ENCODE peak calls at places on chromosomes 6 and 20, in seven cellular contexts. N is heart left ventricle, E is fibroblast of pulmonary artery, W is neuronal stem cell, F is thyroid gland, K is left lung, O is GOT3. S is an unnamed sample.

GRCh38 chr6:142568857-142569597 is 267.2 kb downstream of the ADGRG6 start:
- DNase-seq in N (no peak), E (peak; percentile 46), W (no peak), F (no peak), K (no peak), O (no peak), S (peak; percentile 39)

GRCh38 chr20:46963758-46964181 is 69.1 kb downstream of the EYA2 start:
- DNase-seq in N (no peak), E (no peak), W (no peak), F (peak; percentile 75), K (no peak), O (no peak), S (no peak)

GRCh38 chr20:32163951-32164350 is 43.6 kb downstream of the PLAGL2 start:
- DNase-seq in N (no peak), E (no peak), W (no peak), F (no peak), K (no peak), O (no peak), S (no peak)

GRCh38 chr6:52407467-52407866 is 12.7 kb upstream of the EFHC1 start:
- DNase-seq in N (no peak), E (peak; percentile 73), W (peak; percentile 36), F (no peak), K (no peak), O (no peak), S (peak; percentile 45)

GRCh38 chr6:169936355-169936975 is 185.0 kb downstream of the ERMARD start:
- DNase-seq in N (no peak), E (no peak), W (no peak), F (no peak), K (no peak), O (no peak), S (no peak)

GRCh38 chr6:52681416-52681815 is 10.5 kb downstream of the TMEM14A start:
- DNase-seq in N (no peak), E (no peak), W (no peak), F (no peak), K (no peak), O (no peak), S (no peak)

GRCh38 chr20:57140416-57140965 is 126.0 kb downstream of the BMP7 start:
- DNase-seq in N (no peak), E (no peak), W (no peak), F (no peak), K (no peak), O (no peak), S (no peak)

GRCh38 chr6:14856177-14856576 is 389.7 kb upstream of the JARID2 start:
- DNase-seq in N (peak; percentile 43), E (no peak), W (no peak), F (no peak), K (no peak), O (no peak), S (no peak)

GRCh38 chr6:89348372-89348771 is 4.2 kb downstream of the UBE2J1 start:
- DNase-seq in N (no peak), E (peak; percentile 26), W (no peak), F (no peak), K (no peak), O (no peak), S (no peak)

GRCh38 chr20:57627972-57628650 is 7.9 kb upstream of the ZBP1 start:
- DNase-seq in N (peak; percentile 70), E (peak; percentile 87), W (no peak), F (no peak), K (peak; percentile 27), O (no peak), S (no peak)

GRCh38 chr6:113447088-113447831 is 409.9 kb upstream of the MARCKS start:
- DNase-seq in N (no peak), E (peak; percentile 85), W (no peak), F (no peak), K (no peak), O (no peak), S (peak; percentile 92)

GRCh38 chr6:5205035-5205469 is 55.7 kb downstream of the LYRM4 start:
- DNase-seq in N (peak; percentile 16), E (peak; percentile 17), W (no peak), F (no peak), K (no peak), O (no peak), S (no peak)

GRCh38 chr6:149938571-149939462 is 3.0 kb upstream of the ULBP2 start:
- DNase-seq in N (no peak), E (no peak), W (no peak), F (peak; percentile 25), K (peak; percentile 77), O (no peak), S (no peak)

GRCh38 chr20:1951436-1952115 is 42.3 kb downstream of the PDYN start:
- DNase-seq in N (no peak), E (no peak), W (no peak), F (no peak), K (no peak), O (no peak), S (no peak)

GRCh38 chr20:52799130-52799529 is 173.0 kb upstream of the TSHZ2 start:
- DNase-seq in N (no peak), E (no peak), W (no peak), F (no peak), K (no peak), O (no peak), S (no peak)

GRCh38 chr6:16334671-16335070 is 96.3 kb downstream of the GMPR start:
- DNase-seq in N (peak; percentile 68), E (peak; percentile 93), W (no peak), F (peak; percentile 26), K (no peak), O (peak; percentile 33), S (peak; percentile 87)

GRCh38 chr20:34995696-34996095 is 40.0 kb downstream of the MYH7B start:
- DNase-seq in N (no peak), E (no peak), W (no peak), F (no peak), K (peak; percentile 41), O (no peak), S (no peak)

GRCh38 chr20:32017711-32018251 is 7.5 kb downstream of the CCM2L start:
- DNase-seq in N (no peak), E (no peak), W (peak; percentile 35), F (peak; percentile 68), K (no peak), O (no peak), S (no peak)

GRCh38 chr6:117222861-117223260 is 42.5 kb upstream of the VGLL2 start:
- DNase-seq in N (no peak), E (no peak), W (no peak), F (no peak), K (no peak), O (no peak), S (no peak)

GRCh38 chr20:59434950-59435349 is 134.5 kb downstream of the EDN3 start:
- DNase-seq in N (no peak), E (no peak), W (no peak), F (no peak), K (no peak), O (no peak), S (no peak)

GRCh38 chr20:47099749-47100515 is 205.3 kb downstream of the EYA2 start:
- DNase-seq in N (no peak), E (peak; percentile 46), W (no peak), F (no peak), K (no peak), O (no peak), S (no peak)

GRCh38 chr6:132819405-132820145 is 5.2 kb downstream of the RPS12 start:
- DNase-seq in N (no peak), E (peak; percentile 11), W (no peak), F (no peak), K (no peak), O (no peak), S (peak; percentile 63)

GRCh38 chr6:154500769-154501171 is 9.7 kb downstream of the CNKSR3 start:
- DNase-seq in N (no peak), E (no peak), W (no peak), F (no peak), K (no peak), O (no peak), S (no peak)

S was measured in HT1080.